ENCODE peak calls at places on chromosomes 4 and X, in eight cellular contexts. One of them, this sample, is unnamed.

GRCh38 chrX:140099221-140099620 is 133.9 kb upstream of the CXorf66 start:
- DNase-seq in tibial nerve: no peak
- DNase-seq in A549: no peak
- DNase-seq in HepG2: no peak
- DNase-seq in transverse colon: no peak
- DNase-seq in ovary: no peak
- DNase-seq in GM12878: no peak
- DNase-seq in suprapubic skin: no peak
- DNase-seq in this sample: no peak

GRCh38 chrX:69032601-69033000 is 132.7 kb downstream of the PJA1 start:
- DNase-seq in tibial nerve: no peak
- DNase-seq in A549: no peak
- DNase-seq in HepG2: no peak
- DNase-seq in transverse colon: no peak
- DNase-seq in ovary: no peak
- DNase-seq in GM12878: no peak
- DNase-seq in suprapubic skin: no peak
- DNase-seq in this sample: no peak

GRCh38 chr4:132101526-132101925 is 1047.6 kb upstream of the PCDH10 start:
- DNase-seq in tibial nerve: no peak
- DNase-seq in A549: no peak
- DNase-seq in HepG2: no peak
- DNase-seq in transverse colon: no peak
- DNase-seq in ovary: no peak
- DNase-seq in GM12878: no peak
- DNase-seq in suprapubic skin: no peak
- DNase-seq in this sample: no peak

GRCh38 chrX:51894697-51895336 is 1.4 kb downstream of the MAGED1 start:
- DNase-seq in tibial nerve: no peak
- DNase-seq in A549: no peak
- DNase-seq in HepG2: no peak
- DNase-seq in transverse colon: peak
- DNase-seq in ovary: peak
- DNase-seq in GM12878: no peak
- DNase-seq in suprapubic skin: no peak
- DNase-seq in this sample: no peak

GRCh38 chr4:20506827-20507226 is 193.4 kb upstream of the PACRGL start:
- DNase-seq in tibial nerve: no peak
- DNase-seq in A549: no peak
- DNase-seq in HepG2: no peak
- DNase-seq in transverse colon: no peak
- DNase-seq in ovary: no peak
- DNase-seq in GM12878: no peak
- DNase-seq in suprapubic skin: no peak
- DNase-seq in this sample: no peak

GRCh38 chrX:57583477-57583876 is 8.3 kb upstream of the ZXDB start:
- DNase-seq in tibial nerve: no peak
- DNase-seq in A549: no peak
- DNase-seq in HepG2: no peak
- DNase-seq in transverse colon: peak
- DNase-seq in ovary: no peak
- DNase-seq in GM12878: no peak
- DNase-seq in suprapubic skin: no peak
- DNase-seq in this sample: no peak

GRCh38 chrX:7083468-7084396 is 63.8 kb upstream of the STS start:
- DNase-seq in tibial nerve: no peak
- DNase-seq in A549: peak
- DNase-seq in HepG2: no peak
- DNase-seq in transverse colon: peak
- DNase-seq in ovary: no peak
- DNase-seq in GM12878: peak
- DNase-seq in suprapubic skin: no peak
- DNase-seq in this sample: no peak

GRCh38 chr4:139890810-139891209 is 225.2 kb downstream of the MGST2 start:
- DNase-seq in tibial nerve: no peak
- DNase-seq in A549: no peak
- DNase-seq in HepG2: no peak
- DNase-seq in transverse colon: no peak
- DNase-seq in ovary: no peak
- DNase-seq in GM12878: no peak
- DNase-seq in suprapubic skin: no peak
- DNase-seq in this sample: no peak

GRCh38 chrX:130507015-130507414 is 105.2 kb downstream of the RBMX2 start:
- DNase-seq in tibial nerve: no peak
- DNase-seq in A549: no peak
- DNase-seq in HepG2: no peak
- DNase-seq in transverse colon: no peak
- DNase-seq in ovary: no peak
- DNase-seq in GM12878: no peak
- DNase-seq in suprapubic skin: no peak
- DNase-seq in this sample: no peak

GRCh38 chr4:179823342-179823741 is 2381.1 kb upstream of the AGA start:
- DNase-seq in tibial nerve: no peak
- DNase-seq in A549: no peak
- DNase-seq in HepG2: no peak
- DNase-seq in transverse colon: no peak
- DNase-seq in ovary: no peak
- DNase-seq in GM12878: no peak
- DNase-seq in suprapubic skin: no peak
- DNase-seq in this sample: no peak

GRCh38 chr4:11782859-11783258 is 354.2 kb upstream of the HS3ST1 start:
- DNase-seq in tibial nerve: no peak
- DNase-seq in A549: no peak
- DNase-seq in HepG2: no peak
- DNase-seq in transverse colon: no peak
- DNase-seq in ovary: no peak
- DNase-seq in GM12878: no peak
- DNase-seq in suprapubic skin: no peak
- DNase-seq in this sample: no peak

GRCh38 chrX:147735364-147735763 is 176.4 kb upstream of the FMR1 start:
- DNase-seq in tibial nerve: no peak
- DNase-seq in A549: no peak
- DNase-seq in HepG2: no peak
- DNase-seq in transverse colon: no peak
- DNase-seq in ovary: no peak
- DNase-seq in GM12878: no peak
- DNase-seq in suprapubic skin: no peak
- DNase-seq in this sample: no peak

DNA sequence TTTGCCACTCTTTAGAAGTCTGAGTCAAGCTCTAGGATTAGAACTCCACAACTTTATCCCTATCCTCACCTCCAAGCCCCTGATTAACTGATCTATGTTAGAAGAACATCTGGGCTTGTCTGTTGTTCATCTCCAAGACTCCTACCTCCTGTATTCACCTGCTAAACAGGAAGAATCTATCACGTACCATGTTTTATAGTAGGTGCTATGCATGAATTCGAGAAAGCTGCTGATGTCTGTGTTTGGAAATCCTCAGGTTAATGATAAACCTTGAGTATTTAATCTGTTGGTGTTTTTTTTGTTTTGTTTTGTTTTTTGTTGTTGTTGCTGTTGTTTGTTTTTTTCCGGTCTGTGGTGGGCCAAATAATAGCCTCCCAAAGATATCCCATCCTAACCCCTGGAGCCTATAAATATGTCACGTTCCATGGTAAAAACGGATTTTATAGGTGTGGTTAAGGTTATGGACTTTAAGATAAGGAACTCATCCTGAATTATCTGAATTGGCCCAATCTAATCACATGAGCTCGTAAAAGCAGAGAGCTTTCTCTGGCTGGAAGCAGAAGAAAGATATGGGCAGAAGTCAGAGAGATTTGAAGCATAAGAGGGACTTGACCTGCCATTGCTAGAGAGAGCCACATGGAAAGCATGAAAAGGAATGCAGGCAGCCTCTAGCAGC is 101.2 kb upstream of the DUSP21 start:
- DNase-seq in tibial nerve: no peak
- DNase-seq in A549: no peak
- DNase-seq in HepG2: no peak
- DNase-seq in transverse colon: no peak
- DNase-seq in ovary: no peak
- DNase-seq in GM12878: no peak
- DNase-seq in suprapubic skin: no peak
- DNase-seq in this sample: no peak
- TF ChIP-seq EP300 in tibial nerve: no peak
- TF ChIP-seq EP300 in A549: no peak
- TF ChIP-seq EP300 in HepG2: no peak
- TF ChIP-seq EP300 in transverse colon: no peak
- TF ChIP-seq EP300 in ovary: no peak
- TF ChIP-seq EP300 in GM12878: no peak
- TF ChIP-seq EP300 in suprapubic skin: no peak
- TF ChIP-seq EP300 in this sample: no peak

DNA sequence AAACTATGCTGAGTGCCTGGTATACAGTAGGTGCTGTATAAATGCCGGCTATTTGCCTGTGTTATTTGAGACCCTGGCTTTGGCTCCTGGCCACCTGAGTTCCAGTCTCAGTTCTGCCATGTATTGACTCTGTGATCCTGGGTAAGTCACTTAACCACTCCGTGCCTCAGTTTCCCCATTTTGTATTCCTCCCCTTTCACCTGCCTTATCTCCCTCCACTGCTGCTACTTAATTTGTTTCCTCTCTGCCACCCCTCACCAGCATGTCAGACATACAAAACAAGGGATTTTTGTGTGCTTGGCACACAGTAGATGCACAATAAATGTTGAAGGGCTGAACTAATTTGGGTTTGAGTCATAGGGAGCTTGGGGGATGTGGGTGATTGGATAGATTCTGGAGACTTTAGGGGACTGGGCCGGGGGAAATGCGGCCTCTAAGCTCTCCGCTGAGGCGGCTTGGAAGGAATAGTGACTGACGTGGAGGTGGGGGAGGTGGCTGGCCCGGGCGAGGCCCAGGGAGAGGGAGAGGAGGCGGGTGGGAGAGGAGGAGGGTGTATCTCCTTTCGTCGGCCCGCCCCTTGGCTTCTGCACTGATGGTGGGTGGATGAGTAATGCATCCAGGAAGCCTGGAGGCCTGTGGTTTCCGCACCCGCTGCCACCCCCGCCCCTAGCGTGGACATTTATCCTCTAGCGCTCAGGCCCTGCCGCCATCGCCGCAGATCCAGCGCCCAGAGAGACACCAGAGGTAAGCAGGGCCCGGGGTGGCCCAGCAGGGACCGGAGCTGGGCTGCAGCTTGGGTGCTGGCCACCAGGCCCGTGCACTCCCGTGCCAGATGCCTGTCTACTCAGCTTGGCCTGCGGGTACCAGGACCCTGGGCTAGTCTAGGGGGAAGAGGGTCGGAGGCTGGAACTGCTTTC is at the start of gene TIMP1:
- DNase-seq in tibial nerve: peak
- DNase-seq in A549: peak
- DNase-seq in HepG2: peak
- DNase-seq in transverse colon: peak
- DNase-seq in ovary: peak
- DNase-seq in GM12878: peak
- DNase-seq in suprapubic skin: peak
- DNase-seq in this sample: peak
- TF ChIP-seq POLR2A in tibial nerve: peak
- TF ChIP-seq POLR2A in A549: peak
- TF ChIP-seq POLR2A in HepG2: no peak
- TF ChIP-seq POLR2A in transverse colon: no peak
- TF ChIP-seq POLR2A in ovary: peak
- TF ChIP-seq POLR2A in GM12878: peak
- TF ChIP-seq POLR2A in suprapubic skin: no peak
- TF ChIP-seq POLR2A in this sample: no peak

DNA sequence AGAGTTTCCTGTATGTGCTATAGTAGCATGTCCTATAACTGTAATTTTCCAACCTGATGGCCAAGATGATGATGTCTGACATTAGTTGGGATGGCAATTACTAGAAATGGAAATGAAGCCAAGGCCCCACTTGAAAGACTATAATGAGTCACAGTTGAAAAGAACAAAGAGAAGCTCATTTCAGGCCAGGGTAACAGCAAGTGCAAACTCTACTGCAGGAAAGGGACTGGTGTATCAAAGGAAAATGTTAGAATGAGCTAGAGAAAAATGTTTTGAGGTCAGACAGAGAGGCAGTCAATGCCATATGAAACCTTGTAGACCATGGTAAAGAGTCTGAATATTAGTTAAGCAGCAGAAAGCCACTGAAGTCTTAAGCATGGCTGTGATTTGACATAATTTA is 146.2 kb upstream of the SH3RF1 start:
- DNase-seq in tibial nerve: no peak
- DNase-seq in A549: no peak
- DNase-seq in HepG2: peak
- DNase-seq in transverse colon: no peak
- DNase-seq in ovary: no peak
- DNase-seq in GM12878: no peak
- DNase-seq in suprapubic skin: no peak
- DNase-seq in this sample: no peak
- TF ChIP-seq EP300 in tibial nerve: no peak
- TF ChIP-seq EP300 in A549: no peak
- TF ChIP-seq EP300 in HepG2: no peak
- TF ChIP-seq EP300 in transverse colon: no peak
- TF ChIP-seq EP300 in ovary: no peak
- TF ChIP-seq EP300 in GM12878: peak
- TF ChIP-seq EP300 in suprapubic skin: no peak
- TF ChIP-seq EP300 in this sample: no peak

GRCh38 chr4:53908661-53909078 is 155.7 kb downstream of the CHIC2 start:
- DNase-seq in tibial nerve: no peak
- DNase-seq in A549: peak
- DNase-seq in HepG2: peak
- DNase-seq in transverse colon: peak
- DNase-seq in ovary: peak
- DNase-seq in GM12878: peak
- DNase-seq in suprapubic skin: no peak
- DNase-seq in this sample: peak
- TF ChIP-seq POLR2A in tibial nerve: no peak
- TF ChIP-seq POLR2A in A549: no peak
- TF ChIP-seq POLR2A in HepG2: no peak
- TF ChIP-seq POLR2A in transverse colon: no peak
- TF ChIP-seq POLR2A in ovary: no peak
- TF ChIP-seq POLR2A in GM12878: no peak
- TF ChIP-seq POLR2A in suprapubic skin: no peak
- TF ChIP-seq POLR2A in this sample: no peak

This sample was measured in stomach.